ENCODE peak calls at places on chromosomes 3 and 15, in ten cellular contexts. V is transverse colon, S is Karpas-422, N is psoas muscle, O is neural progenitor cell, X is BJ, D is kidney, J is epithelial cell of esophagus, P is heart right ventricle, R is aorta. F is an unnamed sample.

GRCh38 chr15:45340429-45340828 is 37.9 kb downstream of the GATM start:
- DNase-seq in N (no peak), V (no peak), X (no peak), D (no peak), J (no peak), R (no peak), P (no peak), S (no peak), O (no peak), F (no peak)

GRCh38 chr15:82663186-82663600 is 16.0 kb upstream of the CPEB1 start:
- DNase-seq in D (peak), N (peak), V (peak), S (peak), R (no peak), P (peak), X (no peak), O (peak), J (peak), F (peak)

GRCh38 chr3:99720985-99721632 is 82.7 kb downstream of the COL8A1 start:
- DNase-seq in N (peak), R (peak), J (peak), P (peak), V (peak), O (no peak), S (no peak), D (no peak), X (no peak), F (no peak)

GRCh38 chr3:100263583-100263982 is 2.8 kb downstream of the TBC1D23 start:
- DNase-seq in P (no peak), X (no peak), O (no peak), R (no peak), J (peak), V (no peak), S (no peak), N (no peak), D (no peak), F (no peak)

GRCh38 chr15:75367406-75367912 is 948 bp downstream of the MAN2C1 start:
- DNase-seq in D (peak), P (no peak), X (no peak), N (no peak), V (no peak), O (no peak), J (no peak), R (no peak), S (no peak), F (no peak)

GRCh38 chr15:52997123-52997522 is 207.0 kb upstream of the ONECUT1 start:
- DNase-seq in R (no peak), D (no peak), S (no peak), O (no peak), V (no peak), P (no peak), N (no peak), J (no peak), X (no peak), F (no peak)

GRCh38 chr3:126205717-126206655 is 25.6 kb upstream of the ALDH1L1 start:
- DNase-seq in P (no peak), X (no peak), J (no peak), O (no peak), D (no peak), N (no peak), R (no peak), S (no peak), V (no peak), F (no peak)

GRCh38 chr3:95508124-95508523 is 1306.3 kb upstream of the EPHA6 start:
- DNase-seq in J (no peak), N (no peak), P (no peak), O (no peak), S (no peak), V (no peak), D (no peak), X (no peak), R (no peak), F (no peak)

GRCh38 chr3:111863942-111864341 is 4.9 kb downstream of the PHLDB2 start:
- DNase-seq in J (no peak), D (no peak), R (no peak), N (no peak), X (no peak), V (no peak), S (no peak), P (no peak), O (no peak), F (no peak)

GRCh38 chr15:53978248-53978906 is at the start of gene UNC13C:
- DNase-seq in O (peak), R (peak), J (peak), P (peak), V (peak), N (peak), D (peak), S (no peak), X (no peak), F (peak)

GRCh38 chr3:146638718-146639117 is 33.6 kb upstream of the PLSCR5 start:
- DNase-seq in V (no peak), N (no peak), J (no peak), X (no peak), S (no peak), R (no peak), O (no peak), D (no peak), P (no peak), F (no peak)

GRCh38 chr3:150074697-150075416 is 104.2 kb upstream of the PFN2 start:
- DNase-seq in V (no peak), O (no peak), D (no peak), X (no peak), P (no peak), J (no peak), R (no peak), N (no peak), S (peak), F (no peak)

GRCh38 chr15:68731318-68731897 is 89.3 kb downstream of the ANP32A start:
- DNase-seq in J (no peak), N (no peak), S (no peak), P (no peak), R (no peak), D (no peak), V (peak), X (no peak), O (no peak), F (no peak)

GRCh38 chr15:66484539-66485112 is 12.9 kb downstream of the SNAPC5 start:
- DNase-seq in X (no peak), J (no peak), N (no peak), O (no peak), V (no peak), D (no peak), P (no peak), S (no peak), R (no peak), F (no peak)

GRCh38 chr3:38724392-38724736 is 74.9 kb upstream of the SCN5A start:
- DNase-seq in R (no peak), D (no peak), J (peak), V (no peak), O (no peak), P (no peak), S (no peak), X (no peak), N (no peak), F (no peak)

GRCh38 chr3:60917136-60917535 is 334.1 kb downstream of the FHIT start:
- DNase-seq in V (no peak), X (no peak), J (no peak), S (no peak), P (peak), R (no peak), D (no peak), N (no peak), O (no peak), F (no peak)

GRCh38 chr15:38176155-38176554 is 76.5 kb upstream of the SPRED1 start:
- DNase-seq in O (no peak), N (no peak), R (no peak), D (no peak), V (no peak), P (no peak), J (peak), X (no peak), S (no peak), F (no peak)

GRCh38 chr15:100060276-100060926 is 281.4 kb downstream of the ADAMTS17 start:
- DNase-seq in R (no peak), S (no peak), J (peak), D (no peak), O (no peak), V (peak), X (no peak), P (no peak), N (no peak), F (no peak)

GRCh38 chr15:76196949-76197315 is 114.3 kb downstream of the ETFA start:
- DNase-seq in S (no peak), X (no peak), R (peak), V (peak), D (peak), O (no peak), N (peak), J (peak), P (peak), F (no peak)

GRCh38 chr3:32961189-32961715 is 9.8 kb downstream of the CCR4 start:
- DNase-seq in P (no peak), D (no peak), R (no peak), S (no peak), J (no peak), X (no peak), O (no peak), V (no peak), N (no peak), F (no peak)

GRCh38 chr15:96838088-96838487 is 507.6 kb downstream of the NR2F2 start:
- DNase-seq in V (no peak), J (peak), X (no peak), D (no peak), S (no peak), O (no peak), N (no peak), R (no peak), P (no peak), F (no peak)

GRCh38 chr15:37096878-37097568 is 3.3 kb downstream of the MEIS2 start:
- DNase-seq in N (no peak), D (peak), X (no peak), S (no peak), J (no peak), R (peak), V (no peak), O (peak), P (no peak), F (peak)

GRCh38 chr15:99682455-99682854 is 50.8 kb downstream of the LYSMD4 start:
- DNase-seq in X (peak), N (no peak), R (no peak), O (no peak), V (no peak), P (no peak), J (peak), D (no peak), S (no peak), F (no peak)

GRCh38 chr3:167978071-167978470 is 117.7 kb downstream of the GOLIM4 start:
- DNase-seq in P (no peak), O (no peak), D (no peak), S (no peak), N (no peak), J (peak), X (no peak), R (no peak), V (peak), F (no peak)

GRCh38 chr3:79761441-79761840 is 6.4 kb downstream of the ROBO1 start:
- DNase-seq in V (no peak), N (no peak), O (no peak), X (no peak), J (no peak), D (no peak), P (no peak), S (no peak), R (no peak), F (no peak)

GRCh38 chr3:153159771-153160397 is 2.1 kb upstream of the RAP2B start:
- DNase-seq in J (no peak), X (no peak), O (no peak), P (no peak), V (no peak), N (no peak), R (peak), D (no peak), S (no peak), F (no peak)

GRCh38 chr15:92797168-92798052 is 102.7 kb upstream of the CHD2 start:
- DNase-seq in S (peak), V (no peak), J (peak), O (peak), X (no peak), N (no peak), R (no peak), P (no peak), D (no peak), F (peak)

GRCh38 chr3:195574497-195575304 is 9.0 kb downstream of the APOD start:
- DNase-seq in D (no peak), J (no peak), S (no peak), V (no peak), O (no peak), P (no peak), N (no peak), R (no peak), X (no peak), F (no peak)

GRCh38 chr3:69527498-69527897 is 141.6 kb upstream of the FRMD4B start:
- DNase-seq in D (no peak), J (no peak), V (no peak), S (no peak), P (no peak), O (no peak), X (no peak), R (no peak), N (no peak), F (no peak)

GRCh38 chr3:197994736-197995135 is 34.7 kb downstream of the LMLN start:
- DNase-seq in X (no peak), S (no peak), P (no peak), N (no peak), O (no peak), J (no peak), D (no peak), V (no peak), R (no peak), F (no peak)

GRCh38 chr15:99312228-99312627 is 60.9 kb downstream of the LRRC28 start:
- DNase-seq in O (no peak), V (no peak), S (no peak), P (no peak), J (no peak), D (no peak), R (no peak), N (no peak), X (no peak), F (no peak)

GRCh38 chr15:48887144-48887543 is 9.2 kb downstream of the EID1 start:
- DNase-seq in S (no peak), P (no peak), J (peak), O (no peak), V (no peak), N (no peak), X (no peak), D (no peak), R (no peak), F (no peak)

GRCh38 chr3:11596387-11596786 is 47.3 kb downstream of the VGLL4 start:
- DNase-seq in S (no peak), V (no peak), J (no peak), O (no peak), X (no peak), N (no peak), D (no peak), R (no peak), P (no peak), F (no peak)

GRCh38 chr3:83601704-83602103 is 1357.1 kb upstream of the CADM2 start:
- DNase-seq in V (no peak), D (no peak), J (no peak), O (no peak), R (no peak), X (no peak), S (no peak), N (no peak), P (no peak), F (no peak)
- H3K4me3 ChIP-seq in V (no peak), D (no peak), J (no peak), O (no peak), R (no peak), X (no peak), S (no peak), N (no peak), P (no peak), F (no peak)

DNA sequence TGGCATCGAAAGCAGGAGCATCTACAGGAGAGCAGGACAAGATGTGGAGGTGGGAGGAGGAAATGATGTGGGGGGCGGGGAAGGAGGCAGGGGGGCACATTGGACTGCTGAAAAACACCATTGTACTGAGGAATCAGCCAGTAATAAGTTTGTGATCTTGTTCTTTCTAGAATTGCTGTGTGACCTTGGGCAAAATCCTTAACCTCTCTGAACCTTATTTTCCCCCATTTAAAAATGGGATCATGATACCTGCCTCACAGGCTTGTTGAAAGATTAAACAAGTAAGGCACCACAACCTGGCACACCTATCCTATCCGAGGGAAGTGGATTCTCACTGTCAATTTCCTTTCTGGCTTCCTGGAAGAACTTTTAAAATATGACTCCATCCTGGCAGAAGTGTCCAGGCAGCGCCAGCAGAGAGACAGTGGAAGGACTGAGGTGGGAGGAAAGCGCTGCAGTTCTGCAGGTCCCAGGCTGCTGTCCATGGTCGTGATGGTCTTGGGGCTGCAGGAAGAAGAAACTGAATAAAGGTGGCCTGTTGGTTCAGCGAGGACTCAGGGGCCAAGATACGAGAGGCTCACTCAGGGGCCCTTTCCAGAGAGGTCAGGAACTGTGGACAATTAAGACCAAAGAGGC is 56.8 kb upstream of the ARRDC4 start:
- DNase-seq in S (no peak), N (no peak), O (no peak), R (no peak), V (no peak), X (no peak), P (no peak), D (no peak), J (no peak), F (no peak)
- H3K4me3 ChIP-seq in S (no peak), N (no peak), O (no peak), R (no peak), V (no peak), X (no peak), P (no peak), D (no peak), J (no peak), F (no peak)

DNA sequence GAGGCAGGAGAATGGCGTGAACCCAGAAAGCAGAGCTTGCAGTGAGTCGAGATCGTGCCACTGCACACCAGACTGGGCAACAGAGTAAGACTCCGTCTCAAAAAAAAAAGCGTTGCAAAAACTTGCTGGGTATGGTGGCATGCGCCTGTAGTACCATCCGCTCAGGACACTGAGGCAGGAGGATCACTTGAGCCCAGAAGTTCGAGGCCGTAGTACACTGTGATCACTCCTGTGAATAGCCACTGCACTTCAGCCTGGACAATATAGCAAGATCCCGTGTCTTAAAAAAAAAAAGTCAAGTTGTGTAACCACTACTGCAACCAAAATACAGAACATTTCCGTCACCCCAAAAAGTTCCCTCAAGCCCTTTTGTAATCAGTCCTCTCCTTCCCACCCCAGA is 1.5 kb downstream of the ARPC4 start:
- DNase-seq in P (no peak), D (no peak), N (no peak), S (no peak), X (no peak), V (no peak), O (no peak), J (no peak), R (peak), F (no peak)
- H3K4me3 ChIP-seq in P (no peak), D (no peak), N (peak), S (peak), X (no peak), V (no peak), O (no peak), J (no peak), R (no peak), F (no peak)

GRCh38 chr3:44339990-44340389 is 1.4 kb downstream of the TCAIM start:
- DNase-seq in P (no peak), O (no peak), R (no peak), N (no peak), J (no peak), V (no peak), S (peak), D (no peak), X (no peak), F (no peak)
- H3K4me3 ChIP-seq in P (peak), O (peak), R (peak), N (peak), J (peak), V (no peak), S (peak), D (peak), X (no peak), F (no peak)

GRCh38 chr3:65951836-65952505 is 86.7 kb downstream of the MAGI1 start:
- DNase-seq in X (no peak), N (no peak), S (no peak), V (no peak), P (no peak), D (no peak), J (peak), O (no peak), R (no peak), F (no peak)

GRCh38 chr3:65953881-65954733 is 84.6 kb downstream of the MAGI1 start:
- DNase-seq in V (peak), X (no peak), R (no peak), S (no peak), O (no peak), N (no peak), D (peak), J (no peak), P (peak), F (no peak)

GRCh38 chr3:65955792-65956477 is 82.8 kb downstream of the MAGI1 start:
- DNase-seq in P (no peak), S (no peak), O (no peak), X (no peak), N (no peak), V (peak), D (no peak), J (peak), R (no peak), F (no peak)

GRCh38 chr3:65952842-65953241 is 85.9 kb downstream of the MAGI1 start:
- DNase-seq in P (no peak), J (no peak), O (no peak), V (no peak), X (no peak), N (no peak), R (no peak), S (no peak), D (no peak), F (no peak)

GRCh38 chr3:65953301-65953812 is 85.4 kb downstream of the MAGI1 start:
- DNase-seq in X (no peak), N (no peak), V (peak), R (no peak), S (no peak), O (peak), J (peak), P (no peak), D (peak), F (peak)
- H3K4me3 ChIP-seq in X (no peak), N (peak), V (no peak), R (no peak), S (no peak), O (no peak), J (no peak), P (peak), D (peak), F (no peak)

DNA sequence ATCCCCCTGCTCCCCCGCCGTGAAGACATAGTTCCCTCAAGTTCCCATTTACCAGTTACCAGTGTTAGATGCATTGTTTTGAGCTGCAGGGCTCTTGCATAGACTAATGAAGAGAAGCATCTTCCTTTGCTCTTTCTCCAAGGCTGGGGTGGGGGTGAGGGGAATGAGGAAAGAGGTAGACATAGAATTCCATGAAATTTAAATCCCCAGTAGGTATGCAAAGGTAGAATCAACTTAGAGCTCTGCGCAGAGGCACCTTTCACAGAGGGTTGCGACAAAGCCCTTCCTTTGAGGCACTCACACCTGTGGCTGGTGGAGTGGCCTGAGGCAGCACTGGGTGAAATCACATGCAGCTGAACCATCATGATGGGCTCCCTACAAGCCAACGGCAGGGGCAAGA is 101.3 kb downstream of the WDR76 start:
- DNase-seq in S (no peak), J (no peak), V (no peak), O (no peak), P (no peak), N (no peak), R (no peak), X (no peak), D (no peak), F (peak)
- H3K4me3 ChIP-seq in S (no peak), J (no peak), V (no peak), O (no peak), P (no peak), N (no peak), R (no peak), X (no peak), D (no peak), F (no peak)

F was measured in H7.